ENCODE peak calls at places on chromosomes 7 and 10, in nine cellular contexts. One of them, this sample, is unnamed.
A peak's percentile ranks its signal among the peaks of the same experiment; 100 is the strongest.

GRCh38 chr7:71173955-71174354 is 42.0 kb downstream of the GALNT17 start:
- DNase-seq in astrocyte of the spinal cord: no peak
- DNase-seq in adrenal gland: peak; percentile 31
- DNase-seq in upper lobe of right lung: no peak
- DNase-seq in thoracic aorta: no peak
- DNase-seq in GM10248: no peak
- DNase-seq in natural killer cell: no peak
- DNase-seq in foreskin fibroblast: peak; percentile 1
- DNase-seq in choroid plexus epithelial cell: peak; percentile 3
- DNase-seq in this sample: no peak

GRCh38 chr10:101938316-101939272 is 95.0 kb upstream of the KCNIP2 start:
- DNase-seq in astrocyte of the spinal cord: peak; percentile 85
- DNase-seq in adrenal gland: peak; percentile 39
- DNase-seq in upper lobe of right lung: no peak
- DNase-seq in thoracic aorta: no peak
- DNase-seq in GM10248: no peak
- DNase-seq in natural killer cell: no peak
- DNase-seq in foreskin fibroblast: peak; percentile 93
- DNase-seq in choroid plexus epithelial cell: peak; percentile 92
- DNase-seq in this sample: no peak

GRCh38 chr10:44952779-44953231 is 6.8 kb upstream of the RASSF4 start:
- DNase-seq in astrocyte of the spinal cord: no peak
- DNase-seq in adrenal gland: no peak
- DNase-seq in upper lobe of right lung: no peak
- DNase-seq in thoracic aorta: no peak
- DNase-seq in GM10248: no peak
- DNase-seq in natural killer cell: no peak
- DNase-seq in foreskin fibroblast: no peak
- DNase-seq in choroid plexus epithelial cell: no peak
- DNase-seq in this sample: peak; percentile 10

GRCh38 chr10:124568858-124569622 is 107.4 kb downstream of the LHPP start:
- DNase-seq in astrocyte of the spinal cord: no peak
- DNase-seq in adrenal gland: no peak
- DNase-seq in upper lobe of right lung: peak; percentile 46
- DNase-seq in thoracic aorta: no peak
- DNase-seq in GM10248: no peak
- DNase-seq in natural killer cell: no peak
- DNase-seq in foreskin fibroblast: no peak
- DNase-seq in choroid plexus epithelial cell: no peak
- DNase-seq in this sample: no peak

GRCh38 chr10:44008270-44008916 is 359.7 kb upstream of the ZNF32 start:
- DNase-seq in astrocyte of the spinal cord: no peak
- DNase-seq in adrenal gland: no peak
- DNase-seq in upper lobe of right lung: no peak
- DNase-seq in thoracic aorta: no peak
- DNase-seq in GM10248: peak; percentile 56
- DNase-seq in natural killer cell: no peak
- DNase-seq in foreskin fibroblast: no peak
- DNase-seq in choroid plexus epithelial cell: peak; percentile 17
- DNase-seq in this sample: no peak

GRCh38 chr7:9242604-9243003 is 809.2 kb downstream of the NXPH1 start:
- DNase-seq in astrocyte of the spinal cord: no peak
- DNase-seq in adrenal gland: no peak
- DNase-seq in upper lobe of right lung: no peak
- DNase-seq in thoracic aorta: no peak
- DNase-seq in GM10248: no peak
- DNase-seq in natural killer cell: no peak
- DNase-seq in foreskin fibroblast: no peak
- DNase-seq in choroid plexus epithelial cell: no peak
- DNase-seq in this sample: no peak

GRCh38 chr7:114413741-114414140 is 874 bp upstream of the FOXP2 start:
- DNase-seq in astrocyte of the spinal cord: peak; percentile 8
- DNase-seq in adrenal gland: no peak
- DNase-seq in upper lobe of right lung: no peak
- DNase-seq in thoracic aorta: no peak
- DNase-seq in GM10248: no peak
- DNase-seq in natural killer cell: no peak
- DNase-seq in foreskin fibroblast: peak; percentile 28
- DNase-seq in choroid plexus epithelial cell: no peak
- DNase-seq in this sample: no peak

GRCh38 chr7:64875258-64875657 is 27.8 kb upstream of the ZNF273 start:
- DNase-seq in astrocyte of the spinal cord: no peak
- DNase-seq in adrenal gland: peak; percentile 6
- DNase-seq in upper lobe of right lung: no peak
- DNase-seq in thoracic aorta: no peak
- DNase-seq in GM10248: no peak
- DNase-seq in natural killer cell: no peak
- DNase-seq in foreskin fibroblast: no peak
- DNase-seq in choroid plexus epithelial cell: no peak
- DNase-seq in this sample: no peak

GRCh38 chr7:101487753-101488152 is 125.1 kb downstream of the COL26A1 start:
- DNase-seq in astrocyte of the spinal cord: no peak
- DNase-seq in adrenal gland: no peak
- DNase-seq in upper lobe of right lung: no peak
- DNase-seq in thoracic aorta: no peak
- DNase-seq in GM10248: no peak
- DNase-seq in natural killer cell: no peak
- DNase-seq in foreskin fibroblast: no peak
- DNase-seq in choroid plexus epithelial cell: no peak
- DNase-seq in this sample: no peak

GRCh38 chr7:102463841-102464576 is 654 bp downstream of the ALKBH4 start:
- DNase-seq in astrocyte of the spinal cord: no peak
- DNase-seq in adrenal gland: no peak
- DNase-seq in upper lobe of right lung: no peak
- DNase-seq in thoracic aorta: no peak
- DNase-seq in GM10248: no peak
- DNase-seq in natural killer cell: no peak
- DNase-seq in foreskin fibroblast: peak; percentile 44
- DNase-seq in choroid plexus epithelial cell: peak; percentile 40
- DNase-seq in this sample: peak; percentile 44

GRCh38 chr7:94298943-94299342 is 95.8 kb upstream of the COL1A2 start:
- DNase-seq in astrocyte of the spinal cord: peak; percentile 59
- DNase-seq in adrenal gland: no peak
- DNase-seq in upper lobe of right lung: no peak
- DNase-seq in thoracic aorta: no peak
- DNase-seq in GM10248: no peak
- DNase-seq in natural killer cell: no peak
- DNase-seq in foreskin fibroblast: peak; percentile 87
- DNase-seq in choroid plexus epithelial cell: peak; percentile 77
- DNase-seq in this sample: no peak

GRCh38 chr10:11846542-11846941 is 23.4 kb downstream of the PROSER2 start:
- DNase-seq in astrocyte of the spinal cord: no peak
- DNase-seq in adrenal gland: no peak
- DNase-seq in upper lobe of right lung: peak; percentile 31
- DNase-seq in thoracic aorta: no peak
- DNase-seq in GM10248: no peak
- DNase-seq in natural killer cell: no peak
- DNase-seq in foreskin fibroblast: peak; percentile 39
- DNase-seq in choroid plexus epithelial cell: no peak
- DNase-seq in this sample: no peak

GRCh38 chr7:153193144-153193595 is 433.6 kb downstream of the ACTR3B start:
- DNase-seq in astrocyte of the spinal cord: no peak
- DNase-seq in adrenal gland: peak; percentile 23
- DNase-seq in upper lobe of right lung: peak; percentile 75
- DNase-seq in thoracic aorta: no peak
- DNase-seq in GM10248: peak; percentile 33
- DNase-seq in natural killer cell: no peak
- DNase-seq in foreskin fibroblast: no peak
- DNase-seq in choroid plexus epithelial cell: no peak
- DNase-seq in this sample: no peak

GRCh38 chr10:15660990-15661389 is 58.7 kb downstream of the ITGA8 start:
- DNase-seq in astrocyte of the spinal cord: no peak
- DNase-seq in adrenal gland: no peak
- DNase-seq in upper lobe of right lung: no peak
- DNase-seq in thoracic aorta: no peak
- DNase-seq in GM10248: no peak
- DNase-seq in natural killer cell: no peak
- DNase-seq in foreskin fibroblast: peak; percentile 2
- DNase-seq in choroid plexus epithelial cell: no peak
- DNase-seq in this sample: no peak

GRCh38 chr10:71395621-71396020 is 1.1 kb upstream of the CDH23 start:
- DNase-seq in astrocyte of the spinal cord: no peak
- DNase-seq in adrenal gland: no peak
- DNase-seq in upper lobe of right lung: no peak
- DNase-seq in thoracic aorta: no peak
- DNase-seq in GM10248: no peak
- DNase-seq in natural killer cell: no peak
- DNase-seq in foreskin fibroblast: no peak
- DNase-seq in choroid plexus epithelial cell: no peak
- DNase-seq in this sample: no peak

GRCh38 chr10:71397340-71398212 is 856 bp downstream of the CDH23 start:
- DNase-seq in astrocyte of the spinal cord: no peak
- DNase-seq in adrenal gland: no peak
- DNase-seq in upper lobe of right lung: peak; percentile 63
- DNase-seq in thoracic aorta: no peak
- DNase-seq in GM10248: no peak
- DNase-seq in natural killer cell: no peak
- DNase-seq in foreskin fibroblast: no peak
- DNase-seq in choroid plexus epithelial cell: no peak
- DNase-seq in this sample: no peak

GRCh38 chr10:71394926-71395562 is 1.7 kb upstream of the CDH23 start:
- DNase-seq in astrocyte of the spinal cord: no peak
- DNase-seq in adrenal gland: no peak
- DNase-seq in upper lobe of right lung: peak; percentile 34
- DNase-seq in thoracic aorta: no peak
- DNase-seq in GM10248: no peak
- DNase-seq in natural killer cell: no peak
- DNase-seq in foreskin fibroblast: no peak
- DNase-seq in choroid plexus epithelial cell: no peak
- DNase-seq in this sample: no peak

GRCh38 chr10:71396714-71397339 is at the start of gene CDH23:
- DNase-seq in astrocyte of the spinal cord: no peak
- DNase-seq in adrenal gland: no peak
- DNase-seq in upper lobe of right lung: peak; percentile 74
- DNase-seq in thoracic aorta: no peak
- DNase-seq in GM10248: no peak
- DNase-seq in natural killer cell: no peak
- DNase-seq in foreskin fibroblast: peak; percentile 16
- DNase-seq in choroid plexus epithelial cell: no peak
- DNase-seq in this sample: no peak

GRCh38 chr10:71396084-71396713 is 521 bp upstream of the CDH23 start:
- DNase-seq in astrocyte of the spinal cord: peak; percentile 11
- DNase-seq in adrenal gland: peak; percentile 31
- DNase-seq in upper lobe of right lung: peak; percentile 68
- DNase-seq in thoracic aorta: no peak
- DNase-seq in GM10248: peak; percentile 56
- DNase-seq in natural killer cell: no peak
- DNase-seq in foreskin fibroblast: peak; percentile 19
- DNase-seq in choroid plexus epithelial cell: peak; percentile 49
- DNase-seq in this sample: no peak
- TF ChIP-seq CTCF in astrocyte of the spinal cord: peak; percentile 44
- TF ChIP-seq CTCF in adrenal gland: peak; percentile 45
- TF ChIP-seq CTCF in upper lobe of right lung: peak; percentile 47
- TF ChIP-seq CTCF in thoracic aorta: peak; percentile 32
- TF ChIP-seq CTCF in GM10248: peak; percentile 33
- TF ChIP-seq CTCF in natural killer cell: no peak
- TF ChIP-seq CTCF in foreskin fibroblast: no peak
- TF ChIP-seq CTCF in choroid plexus epithelial cell: peak; percentile 51
- TF ChIP-seq CTCF in this sample: no peak

GRCh38 chr7:44231088-44231487 is 30.3 kb downstream of the YKT6 start:
- DNase-seq in astrocyte of the spinal cord: no peak
- DNase-seq in adrenal gland: no peak
- DNase-seq in upper lobe of right lung: no peak
- DNase-seq in thoracic aorta: no peak
- DNase-seq in GM10248: no peak
- DNase-seq in natural killer cell: no peak
- DNase-seq in foreskin fibroblast: peak; percentile 14
- DNase-seq in choroid plexus epithelial cell: no peak
- DNase-seq in this sample: no peak
- TF ChIP-seq CTCF in astrocyte of the spinal cord: no peak
- TF ChIP-seq CTCF in adrenal gland: no peak
- TF ChIP-seq CTCF in upper lobe of right lung: no peak
- TF ChIP-seq CTCF in thoracic aorta: no peak
- TF ChIP-seq CTCF in GM10248: no peak
- TF ChIP-seq CTCF in natural killer cell: no peak
- TF ChIP-seq CTCF in foreskin fibroblast: no peak
- TF ChIP-seq CTCF in choroid plexus epithelial cell: no peak
- TF ChIP-seq CTCF in this sample: no peak

DNA sequence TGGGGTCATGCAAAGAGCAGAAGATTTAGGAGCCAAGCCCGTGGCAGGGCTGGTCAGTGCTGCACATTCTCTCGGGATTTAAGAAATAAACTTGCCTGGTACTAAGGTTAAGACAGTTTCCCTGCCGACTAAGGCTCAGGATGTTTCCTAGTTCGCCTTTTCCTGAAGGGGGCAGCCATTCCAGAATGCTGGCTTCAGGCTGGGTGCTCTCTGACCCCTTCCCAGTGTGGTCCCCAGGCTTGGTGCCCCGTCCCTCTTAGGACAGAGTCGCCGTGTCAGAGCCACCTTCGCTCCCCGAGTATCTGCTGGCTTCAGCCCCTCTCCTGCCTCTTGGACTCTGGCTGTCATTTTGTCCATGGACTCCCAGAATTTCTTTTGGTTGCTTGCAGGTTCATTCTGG is 117.2 kb downstream of the ELFN1 start:
- DNase-seq in astrocyte of the spinal cord: no peak
- DNase-seq in adrenal gland: no peak
- DNase-seq in upper lobe of right lung: peak; percentile 35
- DNase-seq in thoracic aorta: no peak
- DNase-seq in GM10248: no peak
- DNase-seq in natural killer cell: no peak
- DNase-seq in foreskin fibroblast: no peak
- DNase-seq in choroid plexus epithelial cell: no peak
- DNase-seq in this sample: no peak
- TF ChIP-seq CTCF in astrocyte of the spinal cord: no peak
- TF ChIP-seq CTCF in adrenal gland: no peak
- TF ChIP-seq CTCF in upper lobe of right lung: no peak
- TF ChIP-seq CTCF in thoracic aorta: no peak
- TF ChIP-seq CTCF in GM10248: no peak
- TF ChIP-seq CTCF in natural killer cell: no peak
- TF ChIP-seq CTCF in foreskin fibroblast: no peak
- TF ChIP-seq CTCF in choroid plexus epithelial cell: no peak
- TF ChIP-seq CTCF in this sample: no peak

GRCh38 chr7:18228686-18229085 is 201.0 kb upstream of the PRPS1L1 start:
- DNase-seq in astrocyte of the spinal cord: no peak
- DNase-seq in adrenal gland: no peak
- DNase-seq in upper lobe of right lung: no peak
- DNase-seq in thoracic aorta: no peak
- DNase-seq in GM10248: no peak
- DNase-seq in natural killer cell: no peak
- DNase-seq in foreskin fibroblast: no peak
- DNase-seq in choroid plexus epithelial cell: no peak
- DNase-seq in this sample: no peak
- TF ChIP-seq CTCF in astrocyte of the spinal cord: no peak
- TF ChIP-seq CTCF in adrenal gland: no peak
- TF ChIP-seq CTCF in upper lobe of right lung: no peak
- TF ChIP-seq CTCF in thoracic aorta: no peak
- TF ChIP-seq CTCF in GM10248: no peak
- TF ChIP-seq CTCF in natural killer cell: no peak
- TF ChIP-seq CTCF in foreskin fibroblast: no peak
- TF ChIP-seq CTCF in choroid plexus epithelial cell: no peak
- TF ChIP-seq CTCF in this sample: no peak

GRCh38 chr10:77151395-77151794 is 486.2 kb downstream of the KCNMA1 start:
- DNase-seq in astrocyte of the spinal cord: no peak
- DNase-seq in adrenal gland: no peak
- DNase-seq in upper lobe of right lung: no peak
- DNase-seq in thoracic aorta: no peak
- DNase-seq in GM10248: no peak
- DNase-seq in natural killer cell: no peak
- DNase-seq in foreskin fibroblast: no peak
- DNase-seq in choroid plexus epithelial cell: no peak
- DNase-seq in this sample: no peak
- TF ChIP-seq CTCF in astrocyte of the spinal cord: no peak
- TF ChIP-seq CTCF in adrenal gland: no peak
- TF ChIP-seq CTCF in upper lobe of right lung: no peak
- TF ChIP-seq CTCF in thoracic aorta: no peak
- TF ChIP-seq CTCF in GM10248: no peak
- TF ChIP-seq CTCF in natural killer cell: no peak
- TF ChIP-seq CTCF in foreskin fibroblast: no peak
- TF ChIP-seq CTCF in choroid plexus epithelial cell: no peak
- TF ChIP-seq CTCF in this sample: no peak

This sample was measured in CD14-positive monocyte.